ENCODE peak calls at places on chromosomes 1 and 21, in eight cellular contexts. One of them, this sample, is unnamed.

GRCh38 chr1:160083968-160084770 is 2.8 kb downstream of the KCNJ9 start:
- DNase-seq in heart left ventricle: peak; percentile 44
- DNase-seq in lung: peak; percentile 77
- DNase-seq in WERI-Rb-1: peak; percentile 96
- DNase-seq in breast epithelium: no peak
- DNase-seq in pancreas: peak; percentile 95
- DNase-seq in CD8-positive, alpha-beta T cell: peak; percentile 67
- DNase-seq in mesenchymal stem cell: peak; percentile 33
- DNase-seq in this sample: no peak

GRCh38 chr1:180228648-180229482 is 1.2 kb upstream of the LHX4 start:
- DNase-seq in pancreas: no peak
- DNase-seq in lung: no peak
- DNase-seq in WERI-Rb-1: peak; percentile 46
- DNase-seq in heart left ventricle: no peak
- DNase-seq in breast epithelium: no peak
- DNase-seq in mesenchymal stem cell: peak; percentile 30
- DNase-seq in CD8-positive, alpha-beta T cell: no peak
- DNase-seq in this sample: no peak

GRCh38 chr1:164578474-164579200 is 19.7 kb downstream of the PBX1 start:
- DNase-seq in heart left ventricle: no peak
- DNase-seq in lung: no peak
- DNase-seq in WERI-Rb-1: no peak
- DNase-seq in CD8-positive, alpha-beta T cell: no peak
- DNase-seq in pancreas: no peak
- DNase-seq in breast epithelium: no peak
- DNase-seq in mesenchymal stem cell: no peak
- DNase-seq in this sample: no peak

GRCh38 chr1:110138956-110139355 is 11.3 kb upstream of the SLC6A17 start:
- DNase-seq in breast epithelium: no peak
- DNase-seq in mesenchymal stem cell: no peak
- DNase-seq in CD8-positive, alpha-beta T cell: no peak
- DNase-seq in heart left ventricle: no peak
- DNase-seq in pancreas: no peak
- DNase-seq in WERI-Rb-1: no peak
- DNase-seq in lung: no peak
- DNase-seq in this sample: no peak

GRCh38 chr1:46461017-46461808 is 28.4 kb upstream of the DMBX1 start:
- DNase-seq in heart left ventricle: no peak
- DNase-seq in mesenchymal stem cell: no peak
- DNase-seq in CD8-positive, alpha-beta T cell: no peak
- DNase-seq in pancreas: no peak
- DNase-seq in lung: no peak
- DNase-seq in WERI-Rb-1: peak; percentile 41
- DNase-seq in breast epithelium: no peak
- DNase-seq in this sample: no peak

GRCh38 chr1:175704621-175705020 is 38.8 kb downstream of the TNR start:
- DNase-seq in pancreas: no peak
- DNase-seq in mesenchymal stem cell: no peak
- DNase-seq in breast epithelium: no peak
- DNase-seq in lung: no peak
- DNase-seq in CD8-positive, alpha-beta T cell: no peak
- DNase-seq in WERI-Rb-1: no peak
- DNase-seq in heart left ventricle: no peak
- DNase-seq in this sample: no peak

GRCh38 chr1:18200136-18200717 is 92.6 kb downstream of the IGSF21 start:
- DNase-seq in mesenchymal stem cell: no peak
- DNase-seq in lung: no peak
- DNase-seq in WERI-Rb-1: peak; percentile 65
- DNase-seq in heart left ventricle: no peak
- DNase-seq in breast epithelium: no peak
- DNase-seq in CD8-positive, alpha-beta T cell: no peak
- DNase-seq in pancreas: no peak
- DNase-seq in this sample: no peak

GRCh38 chr1:167148388-167148787 is 54.5 kb downstream of the STYXL2 start:
- DNase-seq in CD8-positive, alpha-beta T cell: no peak
- DNase-seq in WERI-Rb-1: no peak
- DNase-seq in lung: no peak
- DNase-seq in breast epithelium: no peak
- DNase-seq in mesenchymal stem cell: no peak
- DNase-seq in pancreas: no peak
- DNase-seq in heart left ventricle: no peak
- DNase-seq in this sample: no peak

GRCh38 chr1:181620183-181620582 is 136.9 kb downstream of the CACNA1E start:
- DNase-seq in WERI-Rb-1: no peak
- DNase-seq in breast epithelium: no peak
- DNase-seq in pancreas: no peak
- DNase-seq in heart left ventricle: no peak
- DNase-seq in mesenchymal stem cell: no peak
- DNase-seq in CD8-positive, alpha-beta T cell: no peak
- DNase-seq in lung: no peak
- DNase-seq in this sample: no peak

GRCh38 chr1:45569571-45569961 is 14.3 kb upstream of the NASP start:
- DNase-seq in pancreas: no peak
- DNase-seq in mesenchymal stem cell: no peak
- DNase-seq in lung: no peak
- DNase-seq in CD8-positive, alpha-beta T cell: no peak
- DNase-seq in heart left ventricle: no peak
- DNase-seq in WERI-Rb-1: no peak
- DNase-seq in breast epithelium: no peak
- DNase-seq in this sample: no peak

GRCh38 chr21:45405271-45405818 is 380 bp downstream of the COL18A1 start:
- DNase-seq in CD8-positive, alpha-beta T cell: no peak
- DNase-seq in breast epithelium: no peak
- DNase-seq in heart left ventricle: peak; percentile 79
- DNase-seq in WERI-Rb-1: no peak
- DNase-seq in lung: no peak
- DNase-seq in pancreas: peak; percentile 75
- DNase-seq in mesenchymal stem cell: peak; percentile 51
- DNase-seq in this sample: no peak

GRCh38 chr1:107993920-107994319 is 28.9 kb upstream of the VAV3 start:
- DNase-seq in mesenchymal stem cell: no peak
- DNase-seq in CD8-positive, alpha-beta T cell: no peak
- DNase-seq in heart left ventricle: no peak
- DNase-seq in pancreas: no peak
- DNase-seq in lung: no peak
- DNase-seq in WERI-Rb-1: no peak
- DNase-seq in breast epithelium: no peak
- DNase-seq in this sample: no peak

GRCh38 chr1:151060241-151061011 is at the start of gene MLLT11:
- DNase-seq in lung: no peak
- DNase-seq in heart left ventricle: peak; percentile 51
- DNase-seq in breast epithelium: no peak
- DNase-seq in WERI-Rb-1: peak; percentile 97
- DNase-seq in CD8-positive, alpha-beta T cell: no peak
- DNase-seq in pancreas: no peak
- DNase-seq in mesenchymal stem cell: peak; percentile 91
- DNase-seq in this sample: no peak

GRCh38 chr21:34174470-34174869 is 101.1 kb downstream of the MRPS6 start:
- DNase-seq in mesenchymal stem cell: no peak
- DNase-seq in breast epithelium: no peak
- DNase-seq in lung: no peak
- DNase-seq in pancreas: no peak
- DNase-seq in heart left ventricle: no peak
- DNase-seq in CD8-positive, alpha-beta T cell: no peak
- DNase-seq in WERI-Rb-1: no peak
- DNase-seq in this sample: no peak

GRCh38 chr21:43900078-43900385 is 35.0 kb downstream of the AGPAT3 start:
- DNase-seq in lung: no peak
- DNase-seq in breast epithelium: no peak
- DNase-seq in pancreas: no peak
- DNase-seq in mesenchymal stem cell: no peak
- DNase-seq in CD8-positive, alpha-beta T cell: no peak
- DNase-seq in WERI-Rb-1: no peak
- DNase-seq in heart left ventricle: no peak
- DNase-seq in this sample: no peak

GRCh38 chr1:46278807-46279206 is 24.6 kb downstream of the LRRC41 start:
- DNase-seq in lung: no peak
- DNase-seq in WERI-Rb-1: no peak
- DNase-seq in mesenchymal stem cell: no peak
- DNase-seq in pancreas: no peak
- DNase-seq in breast epithelium: peak; percentile 51
- DNase-seq in CD8-positive, alpha-beta T cell: no peak
- DNase-seq in heart left ventricle: no peak
- DNase-seq in this sample: no peak

GRCh38 chr1:228784191-228784590 is 48.9 kb downstream of the RHOU start:
- DNase-seq in CD8-positive, alpha-beta T cell: no peak
- DNase-seq in breast epithelium: no peak
- DNase-seq in heart left ventricle: no peak
- DNase-seq in mesenchymal stem cell: no peak
- DNase-seq in lung: no peak
- DNase-seq in WERI-Rb-1: no peak
- DNase-seq in pancreas: no peak
- DNase-seq in this sample: no peak
- H3K27me3 ChIP-seq in CD8-positive, alpha-beta T cell: no peaks in the 10 kb centered on the region
- H3K27me3 ChIP-seq in breast epithelium: no peaks in the 10 kb centered on the region
- H3K27me3 ChIP-seq in heart left ventricle: peaks cover 20% of the 10 kb centered on the region
- H3K27me3 ChIP-seq in mesenchymal stem cell: peaks cover 34% of the 10 kb centered on the region
- H3K27me3 ChIP-seq in lung: no peaks in the 10 kb centered on the region
- H3K27me3 ChIP-seq in WERI-Rb-1: no peaks in the 10 kb centered on the region
- H3K27me3 ChIP-seq in pancreas: no peaks in the 10 kb centered on the region
- H3K27me3 ChIP-seq in this sample: no peaks in the 10 kb centered on the region

DNA sequence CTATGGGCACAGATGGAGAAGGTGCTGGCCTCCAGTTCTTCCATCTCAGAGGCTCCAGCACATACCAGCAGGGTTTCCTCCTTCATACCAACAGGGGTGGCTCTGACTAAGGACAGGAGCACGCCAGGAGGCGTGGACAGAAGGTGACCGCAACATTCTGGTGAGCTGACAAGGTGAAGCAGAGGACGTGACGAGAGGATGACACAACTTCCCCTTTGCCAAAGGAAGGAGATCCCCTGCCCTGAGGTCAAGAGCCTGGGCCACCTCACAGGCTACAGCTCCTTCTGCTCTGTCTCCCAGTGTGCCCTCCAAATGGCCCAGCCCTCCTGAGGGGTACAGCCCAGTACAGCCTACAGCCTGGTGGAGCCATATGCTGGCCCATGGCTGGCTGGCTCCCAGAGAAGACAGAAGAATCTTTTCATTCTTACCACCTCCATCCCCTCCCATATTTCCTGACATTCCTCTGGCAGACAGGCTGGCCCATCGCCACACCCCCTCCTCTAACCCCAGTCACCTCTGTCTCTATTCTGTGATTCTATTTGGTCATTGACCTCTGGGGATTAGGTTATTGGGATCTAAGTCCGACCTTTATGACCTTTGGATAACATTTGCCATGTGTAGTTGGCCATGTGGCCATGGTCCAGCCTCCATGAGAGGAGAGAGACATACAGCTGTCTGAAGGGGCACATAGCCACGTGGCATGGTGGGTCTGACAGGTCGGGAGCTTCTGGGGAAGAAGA is 5.1 kb upstream of the LAMB3 start:
- DNase-seq in CD8-positive, alpha-beta T cell: no peak
- DNase-seq in pancreas: no peak
- DNase-seq in mesenchymal stem cell: peak; percentile 83
- DNase-seq in heart left ventricle: no peak
- DNase-seq in breast epithelium: peak; percentile 63
- DNase-seq in lung: no peak
- DNase-seq in WERI-Rb-1: no peak
- DNase-seq in this sample: no peak
- H3K27ac ChIP-seq in CD8-positive, alpha-beta T cell: no peak overlapping the region
- H3K27ac ChIP-seq in pancreas: no peak overlapping the region
- H3K27ac ChIP-seq in mesenchymal stem cell: peak overlapping the region; percentile 7
- H3K27ac ChIP-seq in heart left ventricle: no peak overlapping the region
- H3K27ac ChIP-seq in breast epithelium: peak overlapping the region; percentile 4
- H3K27ac ChIP-seq in lung: no peak overlapping the region
- H3K27ac ChIP-seq in WERI-Rb-1: no peak overlapping the region
- H3K27ac ChIP-seq in this sample: peak overlapping the region; percentile 73

GRCh38 chr1:75134656-75134938 is 409 bp downstream of the LHX8 start:
- DNase-seq in CD8-positive, alpha-beta T cell: no peak
- DNase-seq in WERI-Rb-1: no peak
- DNase-seq in heart left ventricle: no peak
- DNase-seq in breast epithelium: no peak
- DNase-seq in mesenchymal stem cell: no peak
- DNase-seq in pancreas: no peak
- DNase-seq in lung: no peak
- DNase-seq in this sample: no peak
- H3K4me3 ChIP-seq in CD8-positive, alpha-beta T cell: no peak overlapping the region
- H3K4me3 ChIP-seq in WERI-Rb-1: peak overlapping the region; percentile 58
- H3K4me3 ChIP-seq in heart left ventricle: no peak overlapping the region
- H3K4me3 ChIP-seq in breast epithelium: no peak overlapping the region
- H3K4me3 ChIP-seq in mesenchymal stem cell: no peak overlapping the region
- H3K4me3 ChIP-seq in pancreas: no peak overlapping the region
- H3K4me3 ChIP-seq in lung: no peak overlapping the region
- H3K4me3 ChIP-seq in this sample: no peak overlapping the region

DNA sequence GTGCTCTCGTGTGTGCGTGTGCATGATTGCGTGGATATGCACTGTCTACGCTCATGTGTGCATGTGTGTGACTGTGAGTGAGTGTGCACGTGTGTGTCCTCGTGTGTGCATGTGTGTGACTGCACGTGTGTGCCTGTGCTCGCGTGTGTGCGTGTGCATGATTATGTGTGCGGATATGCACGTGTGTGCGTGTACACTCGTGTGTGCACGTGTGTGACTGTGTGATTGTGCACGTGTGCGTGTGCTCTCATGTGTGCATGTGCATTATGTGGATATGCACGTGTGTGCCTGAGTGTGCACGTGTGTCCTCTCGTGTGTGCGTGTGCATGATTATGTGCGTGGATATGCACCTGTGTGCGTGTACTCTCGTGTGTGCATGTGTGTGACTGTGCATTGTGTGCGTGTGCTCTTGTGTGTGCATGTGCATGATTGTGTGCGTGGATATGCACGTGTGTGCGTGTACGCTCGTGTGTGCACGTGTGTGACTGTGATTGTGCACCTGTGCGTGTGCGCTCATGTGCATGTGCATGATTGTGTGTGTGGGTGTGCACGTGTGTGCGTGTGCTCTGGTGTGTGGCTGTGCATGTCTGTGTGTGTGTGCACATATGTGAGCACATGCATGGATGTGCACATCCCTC is 2.2 kb downstream of the MMEL1 start:
- DNase-seq in pancreas: no peak
- DNase-seq in breast epithelium: no peak
- DNase-seq in heart left ventricle: no peak
- DNase-seq in lung: no peak
- DNase-seq in WERI-Rb-1: no peak
- DNase-seq in CD8-positive, alpha-beta T cell: no peak
- DNase-seq in mesenchymal stem cell: no peak
- DNase-seq in this sample: no peak
- H3K27me3 ChIP-seq in pancreas: no peaks in the 10 kb centered on the region
- H3K27me3 ChIP-seq in breast epithelium: peaks cover 9% of the 10 kb centered on the region
- H3K27me3 ChIP-seq in heart left ventricle: peaks cover 82% of the 10 kb centered on the region
- H3K27me3 ChIP-seq in lung: peaks cover 3% of the 10 kb centered on the region
- H3K27me3 ChIP-seq in WERI-Rb-1: peaks cover 83% of the 10 kb centered on the region
- H3K27me3 ChIP-seq in CD8-positive, alpha-beta T cell: peaks cover 6% of the 10 kb centered on the region
- H3K27me3 ChIP-seq in mesenchymal stem cell: peaks cover 62% of the 10 kb centered on the region
- H3K27me3 ChIP-seq in this sample: peaks cover 95% of the 10 kb centered on the region